ENCODE peak calls at places on chromosomes 2 and 18, in eight cellular contexts. One of them, this sample, is unnamed.

GRCh38 chr2:30223413-30223874 is 7.9 kb upstream of the LBH start:
- DNase-seq in mammary epithelial cell: no peak
- DNase-seq in glutamatergic neuron: no peak
- DNase-seq in activated gamma-delta T cell treated with Interleukin-2 at 50 U/mL for 16 hours: no peak
- DNase-seq in germinal center: peak
- DNase-seq in 8988T: no peak
- DNase-seq in Panc1: no peak
- DNase-seq in substantia nigra: no peak
- DNase-seq in this sample: no peak

GRCh38 chr2:113760400-113760799 is 4.0 kb upstream of the SLC35F5 start:
- DNase-seq in activated gamma-delta T cell treated with Interleukin-2 at 50 U/mL for 16 hours: no peak
- DNase-seq in Panc1: no peak
- DNase-seq in germinal center: no peak
- DNase-seq in substantia nigra: no peak
- DNase-seq in glutamatergic neuron: no peak
- DNase-seq in mammary epithelial cell: no peak
- DNase-seq in 8988T: no peak
- DNase-seq in this sample: no peak

GRCh38 chr2:101106453-101107181 is 44.6 kb downstream of the TBC1D8 start:
- DNase-seq in substantia nigra: no peak
- DNase-seq in Panc1: no peak
- DNase-seq in activated gamma-delta T cell treated with Interleukin-2 at 50 U/mL for 16 hours: no peak
- DNase-seq in glutamatergic neuron: no peak
- DNase-seq in mammary epithelial cell: no peak
- DNase-seq in 8988T: no peak
- DNase-seq in germinal center: no peak
- DNase-seq in this sample: no peak

GRCh38 chr2:128635361-128635900 is 316.8 kb upstream of the HS6ST1 start:
- DNase-seq in substantia nigra: no peak
- DNase-seq in Panc1: no peak
- DNase-seq in 8988T: no peak
- DNase-seq in germinal center: no peak
- DNase-seq in glutamatergic neuron: peak
- DNase-seq in mammary epithelial cell: no peak
- DNase-seq in activated gamma-delta T cell treated with Interleukin-2 at 50 U/mL for 16 hours: no peak
- DNase-seq in this sample: no peak

GRCh38 chr18:46676162-46676830 is 19.3 kb upstream of the LOXHD1 start:
- DNase-seq in germinal center: no peak
- DNase-seq in activated gamma-delta T cell treated with Interleukin-2 at 50 U/mL for 16 hours: no peak
- DNase-seq in mammary epithelial cell: no peak
- DNase-seq in 8988T: no peak
- DNase-seq in substantia nigra: no peak
- DNase-seq in glutamatergic neuron: no peak
- DNase-seq in Panc1: peak
- DNase-seq in this sample: no peak

GRCh38 chr2:237833546-237833945 is 25.9 kb upstream of the RAMP1 start:
- DNase-seq in activated gamma-delta T cell treated with Interleukin-2 at 50 U/mL for 16 hours: no peak
- DNase-seq in glutamatergic neuron: no peak
- DNase-seq in 8988T: no peak
- DNase-seq in germinal center: no peak
- DNase-seq in Panc1: no peak
- DNase-seq in substantia nigra: no peak
- DNase-seq in mammary epithelial cell: no peak
- DNase-seq in this sample: no peak

GRCh38 chr18:42861259-42861658 is 254.2 kb downstream of the RIT2 start:
- DNase-seq in activated gamma-delta T cell treated with Interleukin-2 at 50 U/mL for 16 hours: no peak
- DNase-seq in 8988T: no peak
- DNase-seq in substantia nigra: no peak
- DNase-seq in mammary epithelial cell: no peak
- DNase-seq in glutamatergic neuron: no peak
- DNase-seq in germinal center: no peak
- DNase-seq in Panc1: no peak
- DNase-seq in this sample: no peak

GRCh38 chr2:145765889-145766288 is 1246.0 kb upstream of the ZEB2 start:
- DNase-seq in substantia nigra: no peak
- DNase-seq in germinal center: no peak
- DNase-seq in Panc1: no peak
- DNase-seq in mammary epithelial cell: no peak
- DNase-seq in 8988T: no peak
- DNase-seq in activated gamma-delta T cell treated with Interleukin-2 at 50 U/mL for 16 hours: no peak
- DNase-seq in glutamatergic neuron: no peak
- DNase-seq in this sample: no peak

GRCh38 chr2:177568393-177568792 is 175.8 kb downstream of the AGPS start:
- DNase-seq in mammary epithelial cell: no peak
- DNase-seq in glutamatergic neuron: no peak
- DNase-seq in 8988T: no peak
- DNase-seq in Panc1: no peak
- DNase-seq in germinal center: no peak
- DNase-seq in substantia nigra: no peak
- DNase-seq in activated gamma-delta T cell treated with Interleukin-2 at 50 U/mL for 16 hours: no peak
- DNase-seq in this sample: no peak

GRCh38 chr18:46148810-46149209 is 44.6 kb downstream of the HAUS1 start:
- DNase-seq in activated gamma-delta T cell treated with Interleukin-2 at 50 U/mL for 16 hours: peak
- DNase-seq in substantia nigra: no peak
- DNase-seq in Panc1: peak
- DNase-seq in 8988T: no peak
- DNase-seq in mammary epithelial cell: peak
- DNase-seq in glutamatergic neuron: peak
- DNase-seq in germinal center: peak
- DNase-seq in this sample: no peak

GRCh38 chr2:211085056-211085680 is 528.8 kb downstream of the CPS1 start:
- DNase-seq in glutamatergic neuron: no peak
- DNase-seq in Panc1: peak
- DNase-seq in activated gamma-delta T cell treated with Interleukin-2 at 50 U/mL for 16 hours: no peak
- DNase-seq in 8988T: no peak
- DNase-seq in mammary epithelial cell: peak
- DNase-seq in germinal center: peak
- DNase-seq in substantia nigra: no peak
- DNase-seq in this sample: no peak

GRCh38 chr2:218962859-218963492 is 3.5 kb downstream of the CDK5R2 start:
- DNase-seq in mammary epithelial cell: peak
- DNase-seq in substantia nigra: no peak
- DNase-seq in 8988T: peak
- DNase-seq in activated gamma-delta T cell treated with Interleukin-2 at 50 U/mL for 16 hours: peak
- DNase-seq in glutamatergic neuron: peak
- DNase-seq in Panc1: no peak
- DNase-seq in germinal center: peak
- DNase-seq in this sample: peak

GRCh38 chr2:120218181-120218580 is 5.0 kb downstream of the TMEM185B start:
- DNase-seq in Panc1: no peak
- DNase-seq in germinal center: no peak
- DNase-seq in mammary epithelial cell: no peak
- DNase-seq in 8988T: no peak
- DNase-seq in substantia nigra: no peak
- DNase-seq in glutamatergic neuron: no peak
- DNase-seq in activated gamma-delta T cell treated with Interleukin-2 at 50 U/mL for 16 hours: no peak
- DNase-seq in this sample: no peak

GRCh38 chr2:2830576-2830975 is 499.5 kb upstream of the MYT1L start:
- DNase-seq in germinal center: no peak
- DNase-seq in substantia nigra: no peak
- DNase-seq in Panc1: no peak
- DNase-seq in 8988T: no peak
- DNase-seq in activated gamma-delta T cell treated with Interleukin-2 at 50 U/mL for 16 hours: no peak
- DNase-seq in glutamatergic neuron: no peak
- DNase-seq in mammary epithelial cell: no peak
- DNase-seq in this sample: no peak

GRCh38 chr2:149573760-149574159 is 13.8 kb downstream of the MMADHC start:
- DNase-seq in germinal center: no peak
- DNase-seq in activated gamma-delta T cell treated with Interleukin-2 at 50 U/mL for 16 hours: no peak
- DNase-seq in mammary epithelial cell: no peak
- DNase-seq in glutamatergic neuron: no peak
- DNase-seq in substantia nigra: no peak
- DNase-seq in 8988T: no peak
- DNase-seq in Panc1: no peak
- DNase-seq in this sample: no peak

GRCh38 chr18:61129001-61129400 is 204.2 kb upstream of the CDH20 start:
- DNase-seq in Panc1: no peak
- DNase-seq in activated gamma-delta T cell treated with Interleukin-2 at 50 U/mL for 16 hours: no peak
- DNase-seq in mammary epithelial cell: no peak
- DNase-seq in substantia nigra: no peak
- DNase-seq in 8988T: no peak
- DNase-seq in germinal center: no peak
- DNase-seq in glutamatergic neuron: no peak
- DNase-seq in this sample: no peak

GRCh38 chr2:168705534-168706470 is 96.6 kb upstream of the NOSTRIN start:
- DNase-seq in mammary epithelial cell: no peak
- DNase-seq in 8988T: no peak
- DNase-seq in Panc1: no peak
- DNase-seq in glutamatergic neuron: no peak
- DNase-seq in substantia nigra: no peak
- DNase-seq in germinal center: no peak
- DNase-seq in activated gamma-delta T cell treated with Interleukin-2 at 50 U/mL for 16 hours: no peak
- DNase-seq in this sample: peak

GRCh38 chr2:1653956-1654695 is 90.2 kb downstream of the PXDN start:
- DNase-seq in mammary epithelial cell: no peak
- DNase-seq in activated gamma-delta T cell treated with Interleukin-2 at 50 U/mL for 16 hours: no peak
- DNase-seq in germinal center: no peak
- DNase-seq in 8988T: no peak
- DNase-seq in substantia nigra: no peak
- DNase-seq in Panc1: no peak
- DNase-seq in glutamatergic neuron: no peak
- DNase-seq in this sample: no peak

GRCh38 chr2:200860092-200860795 is 4.2 kb downstream of the CLK1 start:
- DNase-seq in germinal center: no peak
- DNase-seq in glutamatergic neuron: no peak
- DNase-seq in Panc1: no peak
- DNase-seq in 8988T: no peak
- DNase-seq in mammary epithelial cell: peak
- DNase-seq in substantia nigra: no peak
- DNase-seq in activated gamma-delta T cell treated with Interleukin-2 at 50 U/mL for 16 hours: no peak
- DNase-seq in this sample: no peak

GRCh38 chr2:224160917-224161316 is 121.8 kb upstream of the SERPINE2 start:
- DNase-seq in substantia nigra: no peak
- DNase-seq in germinal center: no peak
- DNase-seq in activated gamma-delta T cell treated with Interleukin-2 at 50 U/mL for 16 hours: no peak
- DNase-seq in glutamatergic neuron: no peak
- DNase-seq in Panc1: no peak
- DNase-seq in 8988T: no peak
- DNase-seq in mammary epithelial cell: peak
- DNase-seq in this sample: no peak

GRCh38 chr2:71478806-71479205 is 25.4 kb downstream of the DYSF start:
- DNase-seq in Panc1: no peak
- DNase-seq in 8988T: no peak
- DNase-seq in activated gamma-delta T cell treated with Interleukin-2 at 50 U/mL for 16 hours: no peak
- DNase-seq in germinal center: no peak
- DNase-seq in substantia nigra: no peak
- DNase-seq in mammary epithelial cell: no peak
- DNase-seq in glutamatergic neuron: no peak
- DNase-seq in this sample: no peak

GRCh38 chr2:1542971-1543370 is 129.7 kb downstream of the TPO start:
- DNase-seq in activated gamma-delta T cell treated with Interleukin-2 at 50 U/mL for 16 hours: no peak
- DNase-seq in Panc1: no peak
- DNase-seq in 8988T: no peak
- DNase-seq in mammary epithelial cell: no peak
- DNase-seq in substantia nigra: no peak
- DNase-seq in glutamatergic neuron: peak
- DNase-seq in germinal center: no peak
- DNase-seq in this sample: no peak

GRCh38 chr18:59694824-59695223 is 2.4 kb downstream of the CCBE1 start:
- DNase-seq in glutamatergic neuron: no peak
- DNase-seq in mammary epithelial cell: no peak
- DNase-seq in 8988T: no peak
- DNase-seq in Panc1: no peak
- DNase-seq in germinal center: no peak
- DNase-seq in activated gamma-delta T cell treated with Interleukin-2 at 50 U/mL for 16 hours: no peak
- DNase-seq in substantia nigra: no peak
- DNase-seq in this sample: no peak

GRCh38 chr2:71157124-71157802 is 26.8 kb downstream of the MPHOSPH10 start:
- DNase-seq in 8988T: peak
- DNase-seq in glutamatergic neuron: peak
- DNase-seq in germinal center: peak
- DNase-seq in activated gamma-delta T cell treated with Interleukin-2 at 50 U/mL for 16 hours: peak
- DNase-seq in mammary epithelial cell: no peak
- DNase-seq in substantia nigra: no peak
- DNase-seq in Panc1: peak
- DNase-seq in this sample: peak

GRCh38 chr18:35240664-35241522 is at the start of gene ZNF397:
- DNase-seq in Panc1: peak
- DNase-seq in activated gamma-delta T cell treated with Interleukin-2 at 50 U/mL for 16 hours: peak
- DNase-seq in mammary epithelial cell: peak
- DNase-seq in germinal center: peak
- DNase-seq in substantia nigra: peak
- DNase-seq in glutamatergic neuron: peak
- DNase-seq in 8988T: peak
- DNase-seq in this sample: peak

GRCh38 chr2:220460257-220460985 is 833.0 kb downstream of the SLC4A3 start:
- DNase-seq in glutamatergic neuron: no peak
- DNase-seq in Panc1: no peak
- DNase-seq in germinal center: no peak
- DNase-seq in 8988T: no peak
- DNase-seq in mammary epithelial cell: no peak
- DNase-seq in substantia nigra: no peak
- DNase-seq in activated gamma-delta T cell treated with Interleukin-2 at 50 U/mL for 16 hours: no peak
- DNase-seq in this sample: no peak

GRCh38 chr2:113077921-113078320 is 10.2 kb downstream of the IL1F10 start:
- DNase-seq in substantia nigra: no peak
- DNase-seq in glutamatergic neuron: no peak
- DNase-seq in Panc1: no peak
- DNase-seq in germinal center: no peak
- DNase-seq in mammary epithelial cell: peak
- DNase-seq in 8988T: no peak
- DNase-seq in activated gamma-delta T cell treated with Interleukin-2 at 50 U/mL for 16 hours: no peak
- DNase-seq in this sample: no peak

GRCh38 chr2:136444323-136444722 is 321.0 kb upstream of the THSD7B start:
- DNase-seq in Panc1: no peak
- DNase-seq in activated gamma-delta T cell treated with Interleukin-2 at 50 U/mL for 16 hours: no peak
- DNase-seq in substantia nigra: no peak
- DNase-seq in germinal center: no peak
- DNase-seq in 8988T: no peak
- DNase-seq in glutamatergic neuron: no peak
- DNase-seq in mammary epithelial cell: no peak
- DNase-seq in this sample: no peak

GRCh38 chr2:65193446-65193845 is 34.2 kb upstream of the ACTR2 start:
- DNase-seq in germinal center: no peak
- DNase-seq in Panc1: no peak
- DNase-seq in activated gamma-delta T cell treated with Interleukin-2 at 50 U/mL for 16 hours: no peak
- DNase-seq in 8988T: no peak
- DNase-seq in substantia nigra: no peak
- DNase-seq in glutamatergic neuron: no peak
- DNase-seq in mammary epithelial cell: no peak
- DNase-seq in this sample: no peak

GRCh38 chr2:139374307-139374850 is 594.2 kb upstream of the NXPH2 start:
- DNase-seq in glutamatergic neuron: no peak
- DNase-seq in germinal center: no peak
- DNase-seq in substantia nigra: no peak
- DNase-seq in mammary epithelial cell: no peak
- DNase-seq in 8988T: no peak
- DNase-seq in activated gamma-delta T cell treated with Interleukin-2 at 50 U/mL for 16 hours: no peak
- DNase-seq in Panc1: no peak
- DNase-seq in this sample: no peak